ENCODE peak calls at places on chromosomes 7 and 10, in five cellular contexts. S is GM12878, H is HepG2, K is HEK293T, L is H1. E is an unnamed sample.

GRCh38 chr7:122886357-122887081 is at the start of gene CADPS2:
- DNase-seq in S (no peak), H (peak), K (peak), L (peak), E (peak)

GRCh38 chr7:70766694-70767093 is 365.2 kb upstream of the GALNT17 start:
- DNase-seq in S (no peak), H (no peak), K (no peak), L (no peak), E (no peak)

GRCh38 chr7:34320412-34320811 is 337.6 kb upstream of the NPSR1 start:
- DNase-seq in S (no peak), H (no peak), K (no peak), L (no peak), E (no peak)

GRCh38 chr10:21759232-21759631 is 225.2 kb downstream of the MLLT10 start:
- DNase-seq in S (no peak), H (no peak), K (no peak), L (no peak), E (no peak)

GRCh38 chr7:115491744-115492380 is 538.7 kb downstream of the TFEC start:
- DNase-seq in S (no peak), H (no peak), K (no peak), L (no peak), E (no peak)

GRCh38 chr10:69394020-69394419 is 22.7 kb downstream of the TACR2 start:
- DNase-seq in S (no peak), H (no peak), K (no peak), L (no peak), E (no peak)

GRCh38 chr10:102752266-102752930 is 8.7 kb downstream of the WBP1L start:
- DNase-seq in S (no peak), H (peak), K (no peak), L (no peak), E (no peak)

GRCh38 chr10:133231946-133232574 is 2.0 kb downstream of the UTF1 start:
- DNase-seq in S (no peak), H (no peak), K (no peak), L (no peak), E (peak)

GRCh38 chr10:7409045-7409731 is 1.6 kb downstream of the SFMBT2 start:
- DNase-seq in S (peak), H (no peak), K (peak), L (no peak), E (no peak)

GRCh38 chr10:119270893-119271361 is 63.6 kb downstream of the GRK5 start:
- DNase-seq in S (no peak), H (peak), K (no peak), L (no peak), E (no peak)

GRCh38 chr10:86757110-86757790 is 831 bp downstream of the BMPR1A start:
- DNase-seq in S (no peak), H (peak), K (peak), L (no peak), E (no peak)

GRCh38 chr7:124398937-124399552 is 366.2 kb upstream of the TMEM229A start:
- DNase-seq in S (no peak), H (no peak), K (no peak), L (no peak), E (no peak)
- TF ChIP-seq SUZ12 in S (no peak), H (no peak), K (no peak), L (no peak), E (no peak)

DNA sequence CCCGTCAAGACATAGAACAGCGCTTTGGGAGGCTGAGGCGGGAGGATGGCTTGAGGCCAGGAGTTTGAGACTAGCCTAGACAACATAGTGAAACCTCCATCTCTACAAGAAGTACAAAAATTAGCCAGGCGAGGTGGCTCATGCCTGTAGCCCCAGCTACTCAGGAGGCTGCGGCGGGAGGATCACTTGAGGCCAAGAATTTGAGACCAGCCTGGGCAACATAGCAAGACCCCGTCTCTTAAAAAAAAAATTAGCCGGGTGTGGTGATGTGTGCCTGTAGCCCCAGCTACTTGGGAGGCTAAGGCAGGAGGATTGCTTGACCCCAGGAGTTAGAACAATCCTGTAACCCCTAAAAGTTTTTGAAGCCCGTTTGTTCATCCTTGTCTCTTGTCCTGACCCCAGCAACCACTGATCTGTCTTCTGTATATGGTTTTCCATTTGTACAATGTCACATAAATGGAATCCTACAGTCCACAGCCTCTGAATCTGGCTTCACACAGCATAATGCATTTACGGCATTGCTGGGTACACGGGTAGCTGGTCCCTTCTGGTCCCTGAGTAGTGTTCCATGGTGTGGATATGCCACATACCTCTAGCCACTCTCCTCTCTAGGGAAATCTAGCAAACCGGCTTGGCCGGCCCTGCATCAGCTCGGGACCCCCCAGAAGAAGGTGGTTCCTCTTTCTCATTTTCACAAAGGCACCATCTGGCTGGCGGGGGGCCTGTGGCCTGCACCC is 8.4 kb downstream of the GTF2IRD1 start:
- DNase-seq in S (no peak), H (no peak), K (no peak), L (no peak), E (no peak)
- TF ChIP-seq SUZ12 in S (no peak), H (no peak), K (no peak), L (no peak), E (no peak)

GRCh38 chr7:68321776-68322496 is 1276.3 kb upstream of the AUTS2 start:
- DNase-seq in S (no peak), H (no peak), K (no peak), L (no peak), E (no peak)

GRCh38 chr7:68319061-68319460 is 1279.2 kb upstream of the AUTS2 start:
- DNase-seq in S (no peak), H (no peak), K (no peak), L (no peak), E (no peak)

GRCh38 chr7:68317476-68317875 is 1280.8 kb upstream of the AUTS2 start:
- DNase-seq in S (no peak), H (no peak), K (no peak), L (no peak), E (no peak)

GRCh38 chr7:68324621-68325020 is 1273.7 kb upstream of the AUTS2 start:
- DNase-seq in S (no peak), H (no peak), K (no peak), L (no peak), E (no peak)

DNA sequence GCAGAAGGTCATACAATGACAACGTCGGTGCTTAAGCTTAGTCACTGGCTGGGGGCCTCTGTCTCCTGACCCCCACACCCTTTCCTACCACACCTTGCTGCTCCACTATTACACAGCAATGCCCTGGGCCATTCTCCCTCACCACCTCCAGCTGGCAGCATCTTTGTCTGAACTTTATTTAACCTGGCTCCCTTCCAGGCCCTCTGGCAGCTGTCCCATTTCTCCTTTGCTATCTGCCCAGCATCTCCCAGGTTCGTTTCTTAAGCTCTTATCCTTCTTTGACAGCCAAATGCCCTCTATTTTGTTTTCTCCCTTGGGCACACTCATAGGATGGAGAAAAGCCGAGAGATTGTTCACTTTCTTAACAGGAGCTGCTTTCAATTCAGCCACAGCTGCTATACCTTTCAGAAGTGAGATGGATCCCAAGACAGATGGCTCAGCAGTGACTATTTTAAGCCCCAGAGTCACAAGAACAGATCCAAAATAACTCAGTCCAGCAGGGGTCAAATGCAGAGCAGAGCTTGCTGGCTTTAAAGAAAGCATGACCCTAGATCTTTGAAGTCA is 1277.1 kb upstream of the AUTS2 start:
- DNase-seq in S (no peak), H (no peak), K (no peak), L (no peak), E (no peak)
- TF ChIP-seq SUZ12 in S (no peak), H (no peak), K (no peak), L (no peak), E (no peak)

GRCh38 chr7:20834656-20835055 is 48.0 kb upstream of the SP8 start:
- DNase-seq in S (no peak), H (no peak), K (peak), L (no peak), E (no peak)
- TF ChIP-seq SUZ12 in S (no peak), H (no peak), K (no peak), L (no peak), E (no peak)

DNA sequence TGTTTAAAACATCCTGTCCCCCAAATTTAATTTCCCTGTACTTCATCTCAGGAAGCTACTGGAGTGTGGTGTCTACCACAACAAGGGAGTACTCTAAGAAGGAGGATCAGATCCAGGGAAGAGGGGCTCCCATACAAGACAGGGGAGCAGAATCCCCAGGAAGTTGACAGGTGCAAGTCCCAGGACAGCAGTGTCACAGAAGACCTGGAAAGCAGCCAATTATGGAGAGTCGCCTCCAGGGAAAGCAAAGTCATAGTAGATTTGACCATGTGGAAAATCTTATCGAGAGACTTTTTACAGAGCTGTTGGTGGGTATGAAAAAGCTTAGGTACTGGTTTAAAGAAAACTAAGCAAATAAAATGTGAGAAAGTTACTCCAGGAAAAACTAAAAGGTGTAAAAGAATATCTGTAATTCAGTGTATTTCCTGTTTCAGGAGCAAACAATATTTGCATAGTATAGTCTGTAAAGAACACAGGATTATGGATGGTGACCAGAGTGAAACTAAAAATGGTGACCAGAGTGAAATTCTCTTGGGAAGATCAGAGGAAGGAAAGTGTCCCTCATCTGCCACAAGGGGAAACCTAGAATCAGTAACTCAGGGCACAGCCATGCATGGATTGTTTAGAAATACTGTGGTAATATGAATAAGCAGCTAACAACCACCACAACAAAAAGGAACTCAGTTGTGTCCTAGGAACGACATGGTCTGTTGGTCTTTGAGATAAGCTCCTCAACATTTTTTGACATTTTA is 44.5 kb downstream of the LANCL2 start:
- DNase-seq in S (peak), H (no peak), K (no peak), L (no peak), E (no peak)
- TF ChIP-seq SUZ12 in S (no peak), H (no peak), K (no peak), L (no peak), E (no peak)

GRCh38 chr7:15839415-15840100 is 153.1 kb upstream of the MEOX2 start:
- DNase-seq in S (no peak), H (no peak), K (peak), L (peak), E (peak)

GRCh38 chr7:15836041-15836440 is 149.6 kb upstream of the MEOX2 start:
- DNase-seq in S (no peak), H (no peak), K (no peak), L (no peak), E (no peak)

GRCh38 chr7:15832996-15833395 is 146.5 kb upstream of the MEOX2 start:
- DNase-seq in S (no peak), H (no peak), K (no peak), L (no peak), E (no peak)

GRCh38 chr7:15837627-15838026 is 151.1 kb upstream of the MEOX2 start:
- DNase-seq in S (no peak), H (no peak), K (no peak), L (no peak), E (no peak)
- TF ChIP-seq SUZ12 in S (no peak), H (no peak), K (no peak), L (no peak), E (no peak)

GRCh38 chr7:137655804-137656203 is 191.0 kb downstream of the DGKI start:
- DNase-seq in S (no peak), H (no peak), K (no peak), L (no peak), E (no peak)

GRCh38 chr7:137656850-137657232 is 189.9 kb downstream of the DGKI start:
- DNase-seq in S (no peak), H (no peak), K (no peak), L (no peak), E (no peak)

GRCh38 chr7:137657476-137658193 is 189.1 kb downstream of the DGKI start:
- DNase-seq in S (no peak), H (no peak), K (no peak), L (no peak), E (no peak)

GRCh38 chr7:137658194-137658900 is 188.4 kb downstream of the DGKI start:
- DNase-seq in S (no peak), H (no peak), K (no peak), L (no peak), E (peak)

GRCh38 chr7:137656227-137656849 is 190.4 kb downstream of the DGKI start:
- DNase-seq in S (peak), H (peak), K (peak), L (peak), E (peak)
- TF ChIP-seq SUZ12 in S (no peak), H (no peak), K (no peak), L (no peak), E (no peak)

DNA sequence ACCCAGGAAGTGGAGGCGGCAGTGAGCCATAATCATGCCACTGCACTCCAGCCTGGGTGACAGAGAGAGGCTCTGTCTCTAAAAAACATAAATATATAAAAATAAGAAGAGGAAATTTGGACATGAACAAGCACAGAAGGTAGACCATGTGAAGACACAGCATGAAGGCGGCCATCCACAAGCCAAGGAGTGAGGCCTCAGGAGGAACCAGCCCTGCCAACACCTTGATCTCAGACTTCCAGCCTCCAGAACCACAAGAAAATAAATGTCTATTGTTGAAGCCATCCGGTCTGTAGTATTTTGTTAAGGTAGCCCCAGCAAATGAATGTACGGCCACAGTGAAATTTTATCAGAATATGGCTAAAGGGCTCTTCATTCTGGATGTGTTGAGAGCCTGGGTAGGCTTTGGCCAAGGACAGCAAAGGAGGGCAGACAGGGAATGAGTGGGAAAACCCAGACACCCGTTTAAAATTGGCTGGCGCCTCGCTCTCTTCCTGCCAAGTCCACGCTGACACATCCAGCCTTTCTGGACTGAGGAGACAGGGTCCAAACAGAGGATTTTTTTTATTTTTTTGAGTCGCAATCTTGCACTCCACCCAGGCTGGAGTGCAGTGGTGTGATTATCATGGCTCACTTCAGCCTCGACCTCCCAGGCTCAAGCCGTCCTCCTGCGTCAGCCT is 13.0 kb upstream of the GRID2IP start:
- DNase-seq in S (no peak), H (no peak), K (no peak), L (no peak), E (no peak)
- TF ChIP-seq SUZ12 in S (no peak), H (no peak), K (no peak), L (no peak), E (no peak)

GRCh38 chr10:71649631-71650030 is 69.9 kb downstream of the C10orf105 start:
- DNase-seq in S (no peak), H (no peak), K (no peak), L (no peak), E (no peak)

GRCh38 chr10:71650397-71650796 is 69.2 kb downstream of the C10orf105 start:
- DNase-seq in S (no peak), H (no peak), K (no peak), L (no peak), E (no peak)

GRCh38 chr10:71647526-71648354 is 71.8 kb downstream of the C10orf105 start:
- DNase-seq in S (no peak), H (peak), K (peak), L (peak), E (no peak)

GRCh38 chr10:71646592-71647292 is 72.8 kb downstream of the C10orf105 start:
- DNase-seq in S (no peak), H (no peak), K (no peak), L (no peak), E (no peak)

GRCh38 chr10:71648595-71649320 is 70.8 kb downstream of the C10orf105 start:
- DNase-seq in S (no peak), H (no peak), K (no peak), L (no peak), E (no peak)
- TF ChIP-seq SUZ12 in S (no peak), H (no peak), K (no peak), L (no peak), E (no peak)

GRCh38 chr7:83957333-83957732 is 237.3 kb downstream of the SEMA3A start:
- DNase-seq in S (no peak), H (no peak), K (no peak), L (no peak), E (no peak)

DNA sequence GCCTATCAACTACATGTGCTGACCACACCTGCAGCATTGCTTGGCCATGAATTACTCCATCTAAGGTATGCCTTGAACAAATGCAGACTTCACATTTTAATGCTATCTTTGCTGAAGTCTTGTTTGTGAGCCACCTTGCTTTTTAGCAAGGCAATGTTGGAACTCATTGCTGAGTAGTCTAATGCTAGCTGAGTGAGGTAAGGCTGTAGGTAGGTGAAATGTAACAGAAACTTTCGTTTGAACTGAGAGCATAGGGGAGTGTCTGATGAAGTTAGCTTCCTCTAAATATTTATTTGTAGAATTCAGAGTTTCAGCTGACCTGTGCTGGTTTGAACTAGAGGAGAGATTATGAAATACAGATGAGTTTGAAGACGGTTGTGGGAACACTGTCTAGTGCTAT is 238.5 kb downstream of the SEMA3A start:
- DNase-seq in S (no peak), H (no peak), K (no peak), L (no peak), E (no peak)
- TF ChIP-seq SUZ12 in S (no peak), H (no peak), K (no peak), L (no peak), E (no peak)

E was measured in NT2/D1.